ENCODE peak calls at places on chromosomes 16 and 17, in four cellular contexts. P is NCI-H1092, F is astrocyte of the hippocampus, M is NT2/D1. Y is an unnamed sample.

GRCh38 chr17:14201087-14201486 is 35.6 kb downstream of the CDRT15 start:
- DNase-seq in M (no peak), F (peak), P (no peak), Y (no peak)

GRCh38 chr16:81873843-81874752 is 95.0 kb downstream of the PLCG2 start:
- DNase-seq in M (no peak), P (no peak), F (peak), Y (no peak)

GRCh38 chr16:1924095-1924494 is 5.9 kb upstream of the HS3ST6 start:
- DNase-seq in F (no peak), M (no peak), P (no peak), Y (no peak)

GRCh38 chr16:86609115-86609514 is 30.8 kb downstream of the FOXL1 start:
- DNase-seq in M (peak), F (peak), P (no peak), Y (no peak)

GRCh38 chr17:40121886-40122465 is at the start of gene MSL1:
- DNase-seq in F (peak), P (peak), M (no peak), Y (peak)

GRCh38 chr17:31674717-31675349 is 184.2 kb downstream of the COPRS start:
- DNase-seq in P (no peak), F (peak), M (no peak), Y (no peak)

GRCh38 chr16:4987580-4988374 is 29.6 kb downstream of the SEC14L5 start:
- DNase-seq in P (no peak), M (no peak), F (no peak), Y (no peak)

GRCh38 chr16:13909872-13910303 is 10.1 kb upstream of the ERCC4 start:
- DNase-seq in P (no peak), M (no peak), F (peak), Y (no peak)

GRCh38 chr17:34161600-34161999 is 93.5 kb upstream of the CCL2 start:
- DNase-seq in P (no peak), F (no peak), M (no peak), Y (no peak)

GRCh38 chr16:17459903-17460521 is 10.7 kb downstream of the XYLT1 start:
- DNase-seq in F (peak), P (no peak), M (no peak), Y (no peak)

GRCh38 chr16:35733278-35733965 is 2274.0 kb downstream of the TP53TG3F start:
- DNase-seq in P (no peak), F (no peak), M (no peak), Y (no peak)

GRCh38 chr17:57927048-57927723 is 28.0 kb downstream of the CUEDC1 start:
- DNase-seq in P (peak), M (no peak), F (peak), Y (no peak)

GRCh38 chr16:10269632-10270031 is 87.4 kb upstream of the GRIN2A start:
- DNase-seq in P (no peak), F (no peak), M (no peak), Y (no peak)

GRCh38 chr16:74811911-74812310 is 37.3 kb upstream of the FA2H start:
- DNase-seq in P (no peak), F (no peak), M (no peak), Y (no peak)

GRCh38 chr16:51137097-51137496 is 14.0 kb downstream of the SALL1 start:
- DNase-seq in P (no peak), M (no peak), F (peak), Y (no peak)

GRCh38 chr17:42133461-42134041 is 10.9 kb downstream of the HSPB9 start:
- DNase-seq in F (no peak), M (no peak), P (peak), Y (peak)

GRCh38 chr17:65294184-65294719 is 157.1 kb downstream of the RGS9 start:
- DNase-seq in P (peak), F (peak), M (peak), Y (peak)

Y was measured in NCI-H187.